ENCODE peak calls at places on chromosomes 12 and 14, in four cellular contexts. E is GM12878, Z is K562, L is HepG2. M is an unnamed sample.
A peak's percentile ranks its signal among the peaks of the same experiment; 100 is the strongest.

GRCh38 chr12:2324375-2324774 is 271.6 kb downstream of the CACNA1C start:
- DNase-seq in E (no peak), Z (no peak), L (no peak), M (no peak)

GRCh38 chr14:50452285-50452684 is 55.6 kb upstream of the CDKL1 start:
- DNase-seq in E (no peak), Z (no peak), L (no peak), M (no peak)

GRCh38 chr14:59189281-59189821 is 884 bp downstream of the DAAM1 start:
- DNase-seq in E (no peak), Z (peak; percentile 14), L (no peak), M (peak; percentile 15)

GRCh38 chr14:68807148-68807600 is 14.3 kb upstream of the ZFP36L1 start:
- DNase-seq in E (no peak), Z (peak; percentile 56), L (peak; percentile 58), M (no peak)

GRCh38 chr12:79689477-79690155 is 1.1 kb downstream of the PAWR start:
- DNase-seq in E (no peak), Z (no peak), L (peak; percentile 27), M (peak; percentile 49)

GRCh38 chr14:60648934-60649814 is at the start of gene SIX1:
- DNase-seq in E (no peak), Z (peak; percentile 79), L (peak; percentile 77), M (peak; percentile 91)

GRCh38 chr12:67482751-67483661 is 165.5 kb upstream of the DYRK2 start:
- DNase-seq in E (peak; percentile 66), Z (no peak), L (no peak), M (no peak)

GRCh38 chr12:18165422-18165871 is 75.5 kb upstream of the RERGL start:
- DNase-seq in E (peak; percentile 82), Z (no peak), L (no peak), M (no peak)

GRCh38 chr14:38521591-38521990 is 265.7 kb upstream of the CLEC14A start:
- DNase-seq in E (no peak), Z (no peak), L (no peak), M (no peak)

GRCh38 chr12:27142102-27142721 is 59.8 kb upstream of the C12orf71 start:
- DNase-seq in E (no peak), Z (peak; percentile 67), L (peak; percentile 53), M (peak; percentile 66)
- TF ChIP-seq SP1 in E (no peak), Z (no peak), L (no peak), M (no peak)

GRCh38 chr12:110183386-110183785 is 59.2 kb downstream of the IFT81 start:
- DNase-seq in E (no peak), Z (no peak), L (peak; percentile 4), M (no peak)
- TF ChIP-seq ESRRA in E (no peak), Z (no peak), L (no peak), M (no peak)

GRCh38 chr14:31360919-31361662 is 59.3 kb downstream of the HEATR5A start:
- DNase-seq in E (no peak), Z (no peak), L (no peak), M (no peak)
- TF ChIP-seq SP1 in E (no peak), Z (no peak), L (no peak), M (no peak)

GRCh38 chr12:57241556-57242310 is 9.3 kb downstream of the STAC3 start:
- DNase-seq in E (no peak), Z (no peak), L (no peak), M (peak; percentile 21)

GRCh38 chr12:57238854-57239554 is 9.5 kb downstream of the SHMT2 start:
- DNase-seq in E (no peak), Z (peak; percentile 96), L (peak; percentile 68), M (peak; percentile 90)

GRCh38 chr12:57239587-57240068 is 10.1 kb downstream of the SHMT2 start:
- DNase-seq in E (no peak), Z (no peak), L (no peak), M (no peak)

GRCh38 chr12:57240926-57241555 is 9.9 kb downstream of the STAC3 start:
- DNase-seq in E (no peak), Z (no peak), L (no peak), M (peak; percentile 71)

DNA sequence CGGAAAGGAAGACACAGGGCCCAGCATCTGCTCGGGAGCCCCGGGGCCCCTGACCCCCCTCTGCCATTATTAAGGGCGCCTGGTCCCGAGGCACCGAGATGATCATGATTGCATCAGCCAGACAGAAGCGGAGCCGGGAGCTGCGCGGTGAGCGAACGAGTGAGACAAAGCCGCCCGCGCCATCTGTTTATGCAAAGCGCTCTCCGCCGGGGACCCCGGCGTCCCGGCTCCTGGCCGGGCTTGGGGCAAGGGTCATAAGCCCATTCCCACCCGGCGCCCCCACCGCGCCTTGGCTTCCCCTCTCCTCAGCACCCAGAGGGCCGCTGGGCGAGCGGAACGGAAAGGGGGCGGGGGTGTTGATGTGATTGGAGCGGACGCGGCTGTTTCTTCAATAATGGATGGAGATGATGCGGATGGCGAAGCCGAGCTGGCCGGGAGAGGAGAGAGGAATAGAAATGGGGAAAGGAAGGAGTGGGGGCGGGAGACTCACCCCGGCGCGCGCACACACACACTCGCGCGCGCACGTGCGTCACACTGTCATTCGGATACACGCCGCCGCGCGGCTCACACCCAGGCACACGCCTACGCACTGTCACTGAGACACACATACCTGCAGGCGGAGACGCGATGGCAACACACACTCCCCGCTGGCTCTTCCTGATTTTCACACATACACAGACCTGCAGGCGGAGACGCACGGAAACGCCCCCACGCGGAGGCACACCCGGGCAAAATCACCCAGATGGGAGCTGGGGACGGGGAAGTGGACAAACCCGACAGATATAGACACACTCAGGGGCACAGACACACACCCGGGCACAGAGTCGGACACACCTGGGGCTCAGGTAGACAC is 10.7 kb downstream of the STAC3 start:
- DNase-seq in E (no peak), Z (peak; percentile 49), L (no peak), M (peak; percentile 52)
- TF ChIP-seq ESRRA in E (no peak), Z (no peak), L (no peak), M (no peak)

DNA sequence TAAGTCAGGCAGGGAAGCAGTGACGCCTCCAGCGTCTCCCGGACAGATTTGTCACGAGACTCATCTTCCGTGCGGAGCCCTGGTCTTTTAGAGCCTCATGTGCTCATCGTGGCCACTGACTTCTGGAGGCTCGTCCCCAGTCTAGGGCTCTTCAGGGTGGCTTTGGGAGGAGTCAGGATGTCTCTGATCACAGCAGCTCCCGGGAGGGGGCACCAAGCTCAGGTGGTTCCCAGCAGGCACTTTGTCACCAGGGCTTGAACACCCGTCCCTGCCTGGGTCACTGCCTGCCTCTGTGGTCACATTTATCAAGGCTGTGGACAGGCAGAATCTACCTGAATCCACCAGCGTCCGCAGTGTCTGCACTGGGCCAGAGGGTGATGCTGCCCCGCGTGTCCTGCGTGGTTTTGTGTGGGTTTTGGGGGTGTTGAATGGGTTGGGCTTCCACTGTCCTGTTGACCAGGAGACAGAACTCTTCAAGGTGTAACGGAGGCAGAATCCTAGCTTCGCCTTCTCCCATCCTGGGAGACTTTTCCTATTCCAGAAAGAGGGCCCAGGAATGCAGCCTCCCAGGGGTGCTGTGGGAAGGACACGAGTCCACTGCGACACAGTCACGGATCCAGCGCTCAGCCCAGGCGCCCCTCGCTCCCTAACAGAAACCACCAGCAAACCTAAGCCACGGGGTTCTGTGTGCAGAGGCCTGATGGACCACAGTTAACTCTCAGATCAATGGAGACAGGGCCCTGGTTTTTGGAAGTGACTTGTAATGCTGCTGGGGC is 132.3 kb downstream of the ADGRD1 start:
- DNase-seq in E (no peak), Z (no peak), L (no peak), M (no peak)
- TF ChIP-seq SP1 in E (no peak), Z (no peak), L (no peak), M (no peak)

GRCh38 chr14:75993567-75994041 is 8.0 kb downstream of the IFT43 start:
- DNase-seq in E (peak; percentile 47), Z (no peak), L (no peak), M (no peak)

GRCh38 chr14:75996488-75996887 is 10.9 kb downstream of the IFT43 start:
- DNase-seq in E (no peak), Z (no peak), L (no peak), M (no peak)

GRCh38 chr14:75999511-76000190 is 14.1 kb downstream of the IFT43 start:
- DNase-seq in E (no peak), Z (no peak), L (no peak), M (no peak)

GRCh38 chr14:75991753-75992152 is 6.2 kb downstream of the IFT43 start:
- DNase-seq in E (no peak), Z (no peak), L (no peak), M (no peak)

GRCh38 chr14:75995372-75996041 is 9.9 kb downstream of the IFT43 start:
- DNase-seq in E (no peak), Z (no peak), L (no peak), M (no peak)
- TF ChIP-seq ESRRA in E (no peak), Z (no peak), L (no peak), M (no peak)

GRCh38 chr12:51391047-51391837 is at the start of gene GALNT6:
- DNase-seq in E (no peak), Z (peak; percentile 80), L (no peak), M (peak; percentile 79)
- TF ChIP-seq SP1 in E (no peak), Z (no peak), L (no peak), M (no peak)

GRCh38 chr14:101200008-101200649 is 296.6 kb upstream of the RTL1 start:
- DNase-seq in E (no peak), Z (no peak), L (no peak), M (no peak)
- TF ChIP-seq ESRRA in E (no peak), Z (no peak), L (no peak), M (no peak)

DNA sequence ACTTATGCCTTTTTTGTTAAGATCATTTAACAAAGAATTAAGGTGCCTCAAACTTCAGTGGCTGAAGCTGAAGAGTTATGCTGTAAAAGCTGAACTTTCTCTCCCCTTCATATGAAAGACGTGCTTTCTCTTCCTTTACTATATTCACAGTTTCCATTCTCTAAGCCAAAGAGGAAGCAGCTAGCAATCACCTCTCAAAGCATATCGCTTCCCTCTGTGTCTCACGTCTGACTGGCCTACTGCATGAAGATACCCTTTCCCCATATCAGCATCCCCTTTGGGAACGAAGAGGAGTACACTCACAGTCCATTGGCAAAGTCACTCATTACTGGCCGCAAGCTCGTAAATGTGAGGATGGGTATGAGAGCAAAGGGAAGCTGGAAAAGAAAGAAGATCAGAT is 34.9 kb downstream of the SLC11A2 start:
- DNase-seq in E (no peak), Z (no peak), L (no peak), M (no peak)
- TF ChIP-seq SP1 in E (no peak), Z (no peak), L (no peak), M (no peak)